ENCODE peak calls at places on chromosomes 4 and X, in four cellular contexts. One of them, this sample, is unnamed.

GRCh38 chr4:46975144-46975543 is 18.2 kb downstream of the GABRA4 start:
- DNase-seq in cardiac fibroblast: no peak
- DNase-seq in brain microvascular endothelial cell: no peak
- DNase-seq in pancreas: no peak
- DNase-seq in this sample: no peak

GRCh38 chr4:33302298-33302697 is 2582.1 kb downstream of the PCDH7 start:
- DNase-seq in cardiac fibroblast: peak
- DNase-seq in brain microvascular endothelial cell: no peak
- DNase-seq in pancreas: no peak
- DNase-seq in this sample: no peak

GRCh38 chrX:132802033-132802432 is 156.4 kb downstream of the HS6ST2 start:
- DNase-seq in cardiac fibroblast: no peak
- DNase-seq in pancreas: no peak
- DNase-seq in brain microvascular endothelial cell: no peak
- DNase-seq in this sample: no peak

GRCh38 chrX:57952320-57952678 is 42.0 kb upstream of the ZXDA start:
- DNase-seq in cardiac fibroblast: no peak
- DNase-seq in brain microvascular endothelial cell: no peak
- DNase-seq in pancreas: no peak
- DNase-seq in this sample: no peak

GRCh38 chrX:23959781-23960180 is 52.0 kb downstream of the CXorf58 start:
- DNase-seq in cardiac fibroblast: no peak
- DNase-seq in brain microvascular endothelial cell: no peak
- DNase-seq in pancreas: no peak
- DNase-seq in this sample: no peak

GRCh38 chr4:1104647-1105046 is 8.7 kb downstream of the RNF212 start:
- DNase-seq in pancreas: no peak
- DNase-seq in brain microvascular endothelial cell: no peak
- DNase-seq in cardiac fibroblast: no peak
- DNase-seq in this sample: no peak

GRCh38 chrX:153692611-153693156 is 5.0 kb downstream of the SLC6A8 start:
- DNase-seq in cardiac fibroblast: no peak
- DNase-seq in pancreas: no peak
- DNase-seq in brain microvascular endothelial cell: no peak
- DNase-seq in this sample: no peak

GRCh38 chr4:8320386-8320750 is 50.8 kb downstream of the HTRA3 start:
- DNase-seq in pancreas: no peak
- DNase-seq in cardiac fibroblast: no peak
- DNase-seq in brain microvascular endothelial cell: no peak
- DNase-seq in this sample: no peak

GRCh38 chr4:76589402-76589801 is 154.4 kb downstream of the SHROOM3 start:
- DNase-seq in cardiac fibroblast: peak
- DNase-seq in brain microvascular endothelial cell: no peak
- DNase-seq in pancreas: no peak
- DNase-seq in this sample: no peak

GRCh38 chr4:150402968-150403367 is 179.0 kb upstream of the MAB21L2 start:
- DNase-seq in brain microvascular endothelial cell: no peak
- DNase-seq in pancreas: peak
- DNase-seq in cardiac fibroblast: no peak
- DNase-seq in this sample: no peak

GRCh38 chrX:43899878-43900815 is 17.9 kb upstream of the MAOB start:
- DNase-seq in pancreas: no peak
- DNase-seq in brain microvascular endothelial cell: no peak
- DNase-seq in cardiac fibroblast: no peak
- DNase-seq in this sample: no peak

GRCh38 chr4:128601992-128602695 is 207.4 kb upstream of the JADE1 start:
- DNase-seq in cardiac fibroblast: peak
- DNase-seq in brain microvascular endothelial cell: peak
- DNase-seq in pancreas: no peak
- DNase-seq in this sample: no peak

GRCh38 chr4:101911616-101912015 is 121.1 kb downstream of the BANK1 start:
- DNase-seq in cardiac fibroblast: no peak
- DNase-seq in pancreas: no peak
- DNase-seq in brain microvascular endothelial cell: no peak
- DNase-seq in this sample: no peak

GRCh38 chr4:124096290-124096689 is 616.2 kb downstream of the ANKRD50 start:
- DNase-seq in cardiac fibroblast: no peak
- DNase-seq in pancreas: no peak
- DNase-seq in brain microvascular endothelial cell: no peak
- DNase-seq in this sample: no peak

GRCh38 chr4:73383452-73383851 is 20.6 kb upstream of the ALB start:
- DNase-seq in brain microvascular endothelial cell: no peak
- DNase-seq in cardiac fibroblast: no peak
- DNase-seq in pancreas: no peak
- DNase-seq in this sample: no peak

GRCh38 chr4:14513471-14513870 is 488.8 kb upstream of the CPEB2 start:
- DNase-seq in cardiac fibroblast: peak
- DNase-seq in pancreas: no peak
- DNase-seq in brain microvascular endothelial cell: no peak
- DNase-seq in this sample: no peak

GRCh38 chrX:97616883-97617510 is 733.3 kb downstream of the RPA4 start:
- DNase-seq in cardiac fibroblast: peak
- DNase-seq in brain microvascular endothelial cell: peak
- DNase-seq in pancreas: no peak
- DNase-seq in this sample: no peak

GRCh38 chr4:3317656-3318211 is 24.9 kb downstream of the RGS12 start:
- DNase-seq in pancreas: no peak
- DNase-seq in cardiac fibroblast: no peak
- DNase-seq in brain microvascular endothelial cell: no peak
- DNase-seq in this sample: no peak

GRCh38 chr4:42331914-42332368 is 65.3 kb upstream of the SHISA3 start:
- DNase-seq in brain microvascular endothelial cell: peak
- DNase-seq in cardiac fibroblast: peak
- DNase-seq in pancreas: no peak
- DNase-seq in this sample: no peak

GRCh38 chr4:71184195-71184781 is 154.5 kb upstream of the SLC4A4 start:
- DNase-seq in pancreas: peak
- DNase-seq in cardiac fibroblast: peak
- DNase-seq in brain microvascular endothelial cell: peak
- DNase-seq in this sample: no peak

GRCh38 chr4:176339936-176340761 is 20.4 kb downstream of the SPCS3 start:
- DNase-seq in brain microvascular endothelial cell: no peak
- DNase-seq in cardiac fibroblast: no peak
- DNase-seq in pancreas: no peak
- DNase-seq in this sample: no peak

GRCh38 chr4:189049682-189050081 is 891.0 kb upstream of the FRG1 start:
- DNase-seq in brain microvascular endothelial cell: no peak
- DNase-seq in pancreas: no peak
- DNase-seq in cardiac fibroblast: no peak
- DNase-seq in this sample: no peak

GRCh38 chrX:71367396-71367795 is 1.2 kb downstream of the TAF1 start:
- DNase-seq in pancreas: no peak
- DNase-seq in cardiac fibroblast: no peak
- DNase-seq in brain microvascular endothelial cell: no peak
- DNase-seq in this sample: no peak

GRCh38 chr4:17013382-17014006 is 115.0 kb upstream of the LDB2 start:
- DNase-seq in pancreas: no peak
- DNase-seq in brain microvascular endothelial cell: no peak
- DNase-seq in cardiac fibroblast: peak
- DNase-seq in this sample: no peak

GRCh38 chr4:164536829-164537228 is 217.1 kb upstream of the SMIM31 start:
- DNase-seq in cardiac fibroblast: no peak
- DNase-seq in brain microvascular endothelial cell: peak
- DNase-seq in pancreas: no peak
- DNase-seq in this sample: no peak

GRCh38 chr4:81314897-81315470 is 100.0 kb upstream of the PRKG2 start:
- DNase-seq in cardiac fibroblast: peak
- DNase-seq in brain microvascular endothelial cell: peak
- DNase-seq in pancreas: no peak
- DNase-seq in this sample: no peak

GRCh38 chr4:123244233-123244632 is 152.4 kb upstream of the SPRY1 start:
- DNase-seq in brain microvascular endothelial cell: peak
- DNase-seq in cardiac fibroblast: peak
- DNase-seq in pancreas: no peak
- DNase-seq in this sample: no peak

GRCh38 chr4:128519163-128519810 is 231.7 kb upstream of the PGRMC2 start:
- DNase-seq in pancreas: no peak
- DNase-seq in cardiac fibroblast: peak
- DNase-seq in brain microvascular endothelial cell: no peak
- DNase-seq in this sample: no peak

GRCh38 chr4:110733901-110734300 is 111.0 kb upstream of the PITX2 start:
- DNase-seq in cardiac fibroblast: no peak
- DNase-seq in pancreas: no peak
- DNase-seq in brain microvascular endothelial cell: no peak
- DNase-seq in this sample: no peak

GRCh38 chrX:37846558-37846933 is 825 bp downstream of the DYNLT3 start:
- DNase-seq in cardiac fibroblast: no peak
- DNase-seq in pancreas: no peak
- DNase-seq in brain microvascular endothelial cell: no peak
- DNase-seq in this sample: no peak

GRCh38 chrX:37847733-37848197 is 394 bp upstream of the DYNLT3 start:
- DNase-seq in cardiac fibroblast: no peak
- DNase-seq in pancreas: no peak
- DNase-seq in brain microvascular endothelial cell: no peak
- DNase-seq in this sample: no peak

GRCh38 chrX:37846141-37846540 is 1.2 kb downstream of the DYNLT3 start:
- DNase-seq in cardiac fibroblast: no peak
- DNase-seq in pancreas: no peak
- DNase-seq in brain microvascular endothelial cell: no peak
- DNase-seq in this sample: no peak

GRCh38 chrX:37844622-37845021 is 2.7 kb downstream of the DYNLT3 start:
- DNase-seq in pancreas: no peak
- DNase-seq in cardiac fibroblast: no peak
- DNase-seq in brain microvascular endothelial cell: no peak
- DNase-seq in this sample: no peak

DNA sequence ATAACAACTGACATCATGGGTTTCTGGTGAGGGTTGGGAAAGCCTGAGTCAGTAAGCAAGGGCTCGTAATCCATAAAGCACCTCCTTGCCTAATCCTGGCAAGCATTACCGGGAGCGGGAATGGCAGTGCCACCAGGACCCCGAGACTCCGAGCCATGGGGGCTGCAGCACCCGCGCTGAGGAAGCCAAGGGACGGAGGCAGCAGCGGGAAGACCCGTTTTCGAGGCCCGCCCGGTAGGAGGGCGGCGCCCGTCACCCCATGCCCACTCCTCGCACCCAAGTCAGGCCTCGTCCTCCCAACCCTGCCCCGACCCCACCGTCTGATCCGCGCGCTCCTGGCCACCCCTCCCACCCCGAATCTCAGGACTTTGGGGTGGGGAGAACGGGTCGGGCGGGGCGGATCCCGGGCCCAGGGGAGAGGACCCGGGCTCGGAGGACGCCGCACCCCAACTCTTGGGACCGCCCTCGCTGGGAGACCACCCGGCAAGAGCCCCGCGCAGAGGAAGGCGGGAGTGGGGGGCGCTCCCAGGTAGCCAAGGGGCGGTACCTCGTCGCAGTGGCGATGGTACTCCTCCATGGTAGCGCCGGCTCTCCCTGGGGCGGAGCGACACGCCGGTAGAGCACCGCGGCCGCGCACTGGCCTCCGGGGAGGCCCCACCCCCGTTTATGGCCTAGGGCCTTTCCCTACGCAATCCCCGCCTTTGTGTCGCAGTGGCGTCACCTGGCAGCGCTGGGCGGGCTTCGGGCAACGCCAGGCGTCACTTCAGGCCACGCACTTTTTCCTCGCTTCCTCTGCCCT is at the start of gene DYNLT3:
- DNase-seq in brain microvascular endothelial cell: peak
- DNase-seq in pancreas: peak
- DNase-seq in cardiac fibroblast: peak
- DNase-seq in this sample: peak
- TF ChIP-seq CTCF in brain microvascular endothelial cell: peak
- TF ChIP-seq CTCF in pancreas: no peak
- TF ChIP-seq CTCF in cardiac fibroblast: no peak
- TF ChIP-seq CTCF in this sample: no peak

GRCh38 chrX:117982702-117983392 is 133.8 kb downstream of the KLHL13 start:
- DNase-seq in pancreas: no peak
- DNase-seq in cardiac fibroblast: no peak
- DNase-seq in brain microvascular endothelial cell: no peak
- DNase-seq in this sample: no peak

GRCh38 chrX:117990438-117990837 is 126.2 kb downstream of the KLHL13 start:
- DNase-seq in cardiac fibroblast: no peak
- DNase-seq in brain microvascular endothelial cell: no peak
- DNase-seq in pancreas: no peak
- DNase-seq in this sample: no peak

GRCh38 chrX:117987376-117987775 is 129.2 kb downstream of the KLHL13 start:
- DNase-seq in pancreas: no peak
- DNase-seq in cardiac fibroblast: no peak
- DNase-seq in brain microvascular endothelial cell: no peak
- DNase-seq in this sample: no peak

GRCh38 chrX:117989512-117989911 is 127.1 kb downstream of the KLHL13 start:
- DNase-seq in cardiac fibroblast: no peak
- DNase-seq in pancreas: no peak
- DNase-seq in brain microvascular endothelial cell: no peak
- DNase-seq in this sample: no peak

GRCh38 chrX:117985241-117985640 is 131.4 kb downstream of the KLHL13 start:
- DNase-seq in pancreas: no peak
- DNase-seq in cardiac fibroblast: no peak
- DNase-seq in brain microvascular endothelial cell: no peak
- DNase-seq in this sample: no peak
- TF ChIP-seq CTCF in pancreas: no peak
- TF ChIP-seq CTCF in cardiac fibroblast: no peak
- TF ChIP-seq CTCF in brain microvascular endothelial cell: peak
- TF ChIP-seq CTCF in this sample: no peak

DNA sequence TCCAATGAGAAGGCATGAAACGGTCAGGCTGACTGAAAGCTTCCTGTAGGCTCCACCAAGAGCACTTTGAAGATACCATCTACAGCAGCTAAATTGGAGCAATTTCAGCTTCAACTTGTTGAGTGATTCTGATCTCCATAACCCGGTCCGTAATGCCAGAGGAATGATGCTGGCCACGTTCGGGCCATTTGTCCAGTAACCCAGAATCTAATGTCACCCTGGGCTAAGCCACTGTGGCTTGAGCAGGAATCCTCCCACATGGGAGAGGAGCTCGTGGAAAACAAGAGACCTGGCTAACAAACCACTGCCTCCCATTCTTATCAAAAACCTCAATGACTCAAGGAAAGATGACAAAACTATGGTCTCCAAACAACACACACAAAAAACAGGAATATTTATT is 14.2 kb upstream of the TCEAL4 start:
- DNase-seq in cardiac fibroblast: no peak
- DNase-seq in brain microvascular endothelial cell: no peak
- DNase-seq in pancreas: no peak
- DNase-seq in this sample: no peak
- TF ChIP-seq CTCF in cardiac fibroblast: no peak
- TF ChIP-seq CTCF in brain microvascular endothelial cell: no peak
- TF ChIP-seq CTCF in pancreas: no peak
- TF ChIP-seq CTCF in this sample: no peak

DNA sequence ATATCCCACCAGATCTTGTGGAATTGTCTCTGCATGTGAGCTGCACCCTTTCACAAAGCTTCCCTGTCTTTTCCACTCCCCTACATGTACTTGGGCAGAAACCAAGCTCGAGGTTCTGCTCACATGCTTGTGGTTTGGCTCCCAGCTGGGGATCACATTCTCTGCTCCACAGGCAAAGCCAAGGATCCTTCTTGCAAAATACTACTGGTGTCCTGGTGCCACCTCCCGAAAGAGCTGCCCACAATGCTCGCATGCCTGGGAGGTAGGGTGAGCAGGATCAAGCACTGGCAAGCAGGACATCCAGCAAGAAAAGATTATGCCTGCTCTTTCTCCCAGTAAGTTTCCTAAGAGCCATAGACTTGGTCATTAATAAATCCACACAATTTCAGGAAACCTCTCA is 45.1 kb upstream of the PPARGC1A start:
- DNase-seq in brain microvascular endothelial cell: peak
- DNase-seq in pancreas: peak
- DNase-seq in cardiac fibroblast: peak
- DNase-seq in this sample: no peak
- TF ChIP-seq CTCF in brain microvascular endothelial cell: no peak
- TF ChIP-seq CTCF in pancreas: no peak
- TF ChIP-seq CTCF in cardiac fibroblast: no peak
- TF ChIP-seq CTCF in this sample: no peak

This sample was measured in omental fat pad.